ENCODE peak calls at places on chromosome 3, in eight cellular contexts. N is CD4-positive, alpha-beta T cell; Q is fibroblast of pulmonary artery; B is LHCN-M2; H is BJ; W is M059J; U is choroid plexus epithelial cell; F is A172. G is an unnamed sample.

GRCh38 chr3:52433328-52434060 is 11.4 kb downstream of the SEMA3G start:
- DNase-seq in N (no peak), Q (no peak), B (no peak), H (no peak), W (no peak), U (no peak), F (no peak), G (no peak)

GRCh38 chr3:108223928-108224327 is 1.7 kb upstream of the IFT57 start:
- DNase-seq in N (no peak), Q (peak; percentile 81), B (no peak), H (no peak), W (no peak), U (peak; percentile 67), F (no peak), G (no peak)

GRCh38 chr3:127644641-127645040 is 15.7 kb downstream of the PODXL2 start:
- DNase-seq in N (no peak), Q (no peak), B (no peak), H (no peak), W (no peak), U (no peak), F (no peak), G (no peak)

GRCh38 chr3:66885326-66886000 is 112.6 kb upstream of the KBTBD8 start:
- DNase-seq in N (no peak), Q (peak; percentile 38), B (peak; percentile 5), H (no peak), W (peak; percentile 17), U (peak; percentile 85), F (peak; percentile 64), G (no peak)

GRCh38 chr3:139309046-139309660 is 34.7 kb upstream of the MRPS22 start:
- DNase-seq in N (no peak), Q (no peak), B (peak; percentile 62), H (no peak), W (peak; percentile 86), U (no peak), F (no peak), G (no peak)

GRCh38 chr3:158773845-158774542 is 27.9 kb upstream of the MFSD1 start:
- DNase-seq in N (no peak), Q (peak; percentile 86), B (no peak), H (peak; percentile 47), W (no peak), U (peak; percentile 72), F (no peak), G (no peak)

GRCh38 chr3:88180398-88180999 is 30.7 kb downstream of the C3orf38 start:
- DNase-seq in N (peak; percentile 1), Q (peak; percentile 70), B (peak; percentile 61), H (peak; percentile 7), W (peak; percentile 39), U (peak; percentile 83), F (peak; percentile 63), G (peak; percentile 19)

GRCh38 chr3:69914395-69914794 is 85.1 kb upstream of the SAMMSON start:
- DNase-seq in N (no peak), Q (no peak), B (no peak), H (no peak), W (peak; percentile 75), U (no peak), F (peak; percentile 58), G (no peak)

GRCh38 chr3:123582315-123582714 is 2.5 kb downstream of the HACD2 start:
- DNase-seq in N (no peak), Q (no peak), B (no peak), H (no peak), W (no peak), U (no peak), F (no peak), G (no peak)

G was measured in non-pigmented ciliary epithelial cell.